ENCODE peak calls at places on chromosome 11, in seven cellular contexts. C is cardiac fibroblast, B is tibial artery, M is GM12865, A is upper lobe of right lung, N is transverse colon, P is choroid plexus epithelial cell. W is an unnamed sample.

GRCh38 chr11:44949160-44950035 is 1.3 kb downstream of the TP53I11 start:
- DNase-seq in C (peak), B (no peak), M (peak), A (peak), N (peak), P (peak), W (peak)

GRCh38 chr11:110921742-110922200 is 209.5 kb upstream of the ARHGAP20 start:
- DNase-seq in C (peak), B (no peak), M (no peak), A (no peak), N (no peak), P (peak), W (no peak)

GRCh38 chr11:19161651-19162050 is 40.1 kb downstream of the CSRP3 start:
- DNase-seq in C (no peak), B (no peak), M (no peak), A (no peak), N (no peak), P (no peak), W (no peak)

GRCh38 chr11:66343176-66343575 is 1.7 kb downstream of the BRMS1 start:
- DNase-seq in C (no peak), B (no peak), M (no peak), A (peak), N (no peak), P (no peak), W (no peak)

GRCh38 chr11:123206671-123207421 is 11.8 kb upstream of the CLMP start:
- DNase-seq in C (no peak), B (no peak), M (no peak), A (no peak), N (no peak), P (no peak), W (no peak)

GRCh38 chr11:93476796-93477195 is 66.4 kb downstream of the SMCO4 start:
- DNase-seq in C (no peak), B (no peak), M (no peak), A (no peak), N (no peak), P (peak), W (no peak)

GRCh38 chr11:40204228-40204627 is 1255.2 kb downstream of the LRRC4C start:
- DNase-seq in C (no peak), B (no peak), M (no peak), A (no peak), N (no peak), P (no peak), W (no peak)

GRCh38 chr11:6414874-6415328 is 4.0 kb downstream of the APBB1 start:
- DNase-seq in C (peak), B (no peak), M (peak), A (no peak), N (no peak), P (no peak), W (no peak)

DNA sequence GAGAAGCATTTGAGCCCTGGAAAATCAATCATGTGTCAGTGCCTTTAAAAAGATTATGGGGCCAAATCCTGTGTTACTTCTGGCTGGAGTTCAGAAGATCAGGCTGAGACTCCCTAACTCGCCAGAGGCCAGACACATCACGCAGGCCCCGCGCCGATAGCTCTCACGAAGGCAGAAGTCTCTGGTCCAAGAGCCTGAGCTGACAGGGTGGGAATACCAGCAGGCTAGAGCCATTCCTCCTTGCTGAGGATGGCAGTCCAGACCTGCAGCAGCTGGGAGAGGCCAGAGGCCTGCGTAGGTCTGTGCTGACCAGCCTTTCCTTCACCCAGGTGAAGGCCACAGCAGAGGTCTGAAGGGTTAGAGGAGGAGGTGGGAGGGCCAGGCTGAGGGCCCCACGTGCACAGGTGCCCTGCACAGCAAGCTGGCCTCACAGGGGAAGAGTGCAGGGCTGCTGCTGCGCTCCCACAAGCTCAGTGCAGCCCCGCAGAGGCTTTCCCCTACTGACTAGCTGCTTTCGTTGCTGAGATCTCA is 52.9 kb downstream of the ST14 start:
- DNase-seq in C (no peak), B (no peak), M (no peak), A (peak), N (peak), P (no peak), W (peak)
- TF ChIP-seq CTCF in C (no peak), B (no peak), M (no peak), A (no peak), N (no peak), P (no peak), W (no peak)

GRCh38 chr11:59263225-59263894 is 50.6 kb upstream of the MPEG1 start:
- DNase-seq in C (no peak), B (no peak), M (peak), A (no peak), N (peak), P (no peak), W (peak)
- TF ChIP-seq CTCF in C (no peak), B (no peak), M (peak), A (peak), N (peak), P (no peak), W (no peak)

GRCh38 chr11:99069831-99070444 is 49.2 kb downstream of the CNTN5 start:
- DNase-seq in C (peak), B (no peak), M (peak), A (no peak), N (peak), P (peak), W (no peak)
- TF ChIP-seq CTCF in C (no peak), B (no peak), M (no peak), A (no peak), N (no peak), P (peak), W (no peak)

GRCh38 chr11:2798951-2799761 is 86.4 kb downstream of the CDKN1C start:
- DNase-seq in C (no peak), B (peak), M (no peak), A (peak), N (peak), P (no peak), W (no peak)
- TF ChIP-seq CTCF in C (no peak), B (no peak), M (no peak), A (no peak), N (no peak), P (no peak), W (no peak)

GRCh38 chr11:35619754-35620640 is 1.7 kb downstream of the FJX1 start:
- DNase-seq in C (no peak), B (no peak), M (peak), A (no peak), N (peak), P (no peak), W (peak)
- TF ChIP-seq CTCF in C (peak), B (no peak), M (peak), A (no peak), N (no peak), P (peak), W (no peak)

GRCh38 chr11:11787305-11788066 is 54.3 kb upstream of the USP47 start:
- DNase-seq in C (peak), B (peak), M (peak), A (peak), N (peak), P (peak), W (peak)

GRCh38 chr11:11786234-11786633 is 55.5 kb upstream of the USP47 start:
- DNase-seq in C (no peak), B (no peak), M (no peak), A (no peak), N (no peak), P (no peak), W (no peak)

GRCh38 chr11:11789735-11790369 is 51.9 kb upstream of the USP47 start:
- DNase-seq in C (peak), B (no peak), M (peak), A (no peak), N (no peak), P (peak), W (peak)

GRCh38 chr11:11788067-11788710 is 53.6 kb upstream of the USP47 start:
- DNase-seq in C (no peak), B (no peak), M (no peak), A (no peak), N (no peak), P (no peak), W (no peak)

DNA sequence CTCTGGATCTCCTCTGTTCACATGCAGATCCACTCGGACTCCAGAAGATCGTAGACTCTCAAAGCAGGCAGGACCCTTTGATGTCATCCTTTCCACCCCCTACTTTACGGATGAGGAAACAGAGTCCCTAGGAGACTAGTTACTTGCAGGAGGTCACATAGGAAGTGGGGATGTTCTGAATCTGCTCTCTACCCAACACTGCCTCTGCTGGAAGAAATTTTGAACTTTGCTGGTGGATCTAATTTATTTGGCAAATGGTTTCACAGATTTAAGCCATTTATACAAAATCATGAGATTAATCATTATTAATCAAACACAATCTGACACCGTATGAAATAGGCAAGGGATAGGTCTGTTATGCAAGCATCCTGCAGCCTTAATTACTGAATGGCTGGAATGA is 55.0 kb upstream of the USP47 start:
- DNase-seq in C (peak), B (no peak), M (no peak), A (no peak), N (no peak), P (peak), W (peak)
- TF ChIP-seq CTCF in C (peak), B (peak), M (peak), A (peak), N (peak), P (peak), W (no peak)

DNA sequence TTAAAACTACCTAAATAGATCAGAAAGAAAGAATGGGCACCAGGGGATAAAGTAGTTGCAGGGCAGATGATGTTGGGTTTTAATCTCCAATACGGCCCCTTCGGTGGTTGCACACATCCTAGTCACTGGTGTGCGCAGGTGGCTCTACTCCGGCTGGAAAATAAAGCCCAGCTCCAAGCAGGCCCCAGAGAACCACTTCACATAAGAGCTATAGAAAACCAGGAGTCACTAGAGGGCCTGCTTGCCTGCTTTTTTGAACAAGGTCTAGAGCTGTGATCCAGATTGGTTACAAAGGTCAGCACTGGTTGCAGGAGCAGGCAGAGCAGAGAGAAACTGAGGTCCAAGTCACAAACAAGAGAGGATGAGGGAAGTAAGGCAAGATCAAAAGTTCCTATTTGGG is 41.5 kb upstream of the MS4A8 start:
- DNase-seq in C (no peak), B (no peak), M (peak), A (no peak), N (peak), P (no peak), W (no peak)
- TF ChIP-seq CTCF in C (no peak), B (no peak), M (no peak), A (no peak), N (peak), P (no peak), W (no peak)

GRCh38 chr11:58919980-58920379 is 19.3 kb upstream of the GLYATL1 start:
- DNase-seq in C (no peak), B (no peak), M (no peak), A (no peak), N (peak), P (no peak), W (no peak)
- TF ChIP-seq CTCF in C (no peak), B (no peak), M (no peak), A (no peak), N (peak), P (no peak), W (no peak)

GRCh38 chr11:46117842-46118241 is 3.4 kb downstream of the PHF21A start:
- DNase-seq in C (no peak), B (no peak), M (peak), A (no peak), N (no peak), P (no peak), W (no peak)
- TF ChIP-seq CTCF in C (peak), B (no peak), M (peak), A (peak), N (no peak), P (peak), W (no peak)